ENCODE peak calls at places on chromosomes 5 and 9, in six cellular contexts. U is CD4-positive, alpha-beta T cell; X is PC-3; F is coronary artery; N is substantia nigra; V is IMR-90. C is an unnamed sample.
A peak's percentile ranks its signal among the peaks of the same experiment; 100 is the strongest.

GRCh38 chr9:8730618-8731017 is 931.0 kb upstream of the DMAC1 start:
- DNase-seq in F (no peak), N (no peak), V (no peak), U (no peak), X (no peak), C (no peak)

GRCh38 chr5:9523090-9523813 is 22.6 kb downstream of the SEMA5A start:
- DNase-seq in U (no peak), V (peak; percentile 53), X (peak; percentile 95), N (no peak), F (no peak), C (no peak)

GRCh38 chr5:11048760-11049159 is 287.7 kb upstream of the DAP start:
- DNase-seq in V (no peak), U (no peak), N (no peak), X (peak; percentile 64), F (no peak), C (no peak)

GRCh38 chr9:130989391-130989790 is 19.6 kb upstream of the LAMC3 start:
- DNase-seq in U (no peak), X (no peak), F (no peak), N (no peak), V (no peak), C (no peak)

GRCh38 chr5:107670927-107671741 is at the start of gene EFNA5:
- DNase-seq in U (no peak), N (no peak), F (peak; percentile 78), V (peak; percentile 46), X (peak; percentile 55), C (peak; percentile 53)

GRCh38 chr5:39148983-39149534 is 70.3 kb downstream of the FYB1 start:
- DNase-seq in U (no peak), X (peak; percentile 74), F (no peak), N (no peak), V (peak; percentile 24), C (no peak)

GRCh38 chr5:79974896-79975295 is 16.2 kb downstream of the MTX3 start:
- DNase-seq in F (no peak), X (peak; percentile 83), V (peak; percentile 77), U (no peak), N (no peak), C (no peak)

GRCh38 chr5:32173394-32174010 is 617 bp downstream of the GOLPH3 start:
- DNase-seq in U (peak; percentile 10), V (peak; percentile 52), X (peak; percentile 52), N (peak; percentile 56), F (no peak), C (peak; percentile 43)

GRCh38 chr5:27172708-27173107 is 134.3 kb upstream of the CDH9 start:
- DNase-seq in F (no peak), N (no peak), X (no peak), U (no peak), V (no peak), C (no peak)
- H3K27ac ChIP-seq in F (no peak overlapping the region), N (no peak overlapping the region), X (no peak overlapping the region), U (no peak overlapping the region), V (no peak overlapping the region), C (no peak overlapping the region)

GRCh38 chr9:124267271-124267807 is 9.6 kb downstream of the NEK6 start:
- DNase-seq in V (peak; percentile 85), X (peak; percentile 88), F (peak; percentile 80), N (peak; percentile 50), U (no peak), C (peak; percentile 61)
- H3K27ac ChIP-seq in V (peak overlapping the region; percentile 78), X (peak overlapping the region; percentile 86), F (peak overlapping the region; percentile 29), N (peak overlapping the region; percentile 38), U (no peak overlapping the region), C (peak overlapping the region; percentile 46)

DNA sequence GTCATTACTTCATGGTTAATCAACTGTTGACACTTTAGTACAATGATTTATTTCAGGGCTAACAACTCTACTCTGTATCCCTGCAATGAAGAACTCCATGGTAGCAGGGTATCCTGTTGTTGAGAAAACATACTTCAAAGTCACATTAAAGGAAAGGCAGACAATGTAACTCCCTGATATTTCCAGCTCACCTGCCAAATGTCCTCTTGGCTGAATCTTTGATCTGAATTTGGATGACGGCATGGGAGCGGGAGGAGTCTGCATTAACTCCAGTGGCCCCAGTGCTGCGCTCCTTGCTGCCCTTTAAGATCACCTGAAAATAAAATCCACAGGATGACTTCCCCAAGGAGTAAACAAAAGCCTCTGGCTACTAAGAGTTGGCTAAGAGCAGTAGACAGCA is 57.5 kb downstream of the KIF24 start:
- DNase-seq in N (no peak), X (no peak), V (no peak), F (no peak), U (no peak), C (no peak)
- H3K27ac ChIP-seq in N (no peak overlapping the region), X (no peak overlapping the region), V (no peak overlapping the region), F (no peak overlapping the region), U (no peak overlapping the region), C (no peak overlapping the region)

DNA sequence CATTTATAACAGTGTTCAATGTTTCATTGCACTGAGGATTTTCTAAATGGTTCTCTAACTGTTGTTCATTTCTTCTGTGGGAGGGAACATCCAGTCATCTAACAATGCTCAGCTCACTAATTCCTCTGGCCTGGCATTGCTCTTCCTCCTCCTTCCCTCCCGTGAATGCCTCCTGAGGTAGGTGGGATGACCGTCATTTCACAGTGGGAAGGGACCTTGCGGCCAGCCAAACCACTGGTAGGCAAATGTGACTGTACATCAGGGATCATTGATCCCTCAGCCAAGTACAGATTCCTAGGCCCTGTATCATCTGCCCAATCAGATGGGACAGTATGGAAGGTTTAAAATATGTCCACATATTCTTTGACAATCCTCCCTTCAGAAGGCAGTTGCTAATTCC is 23.7 kb upstream of the VDAC1 start:
- DNase-seq in N (no peak), U (no peak), X (no peak), F (no peak), V (no peak), C (no peak)
- H3K27ac ChIP-seq in N (no peak overlapping the region), U (no peak overlapping the region), X (peak overlapping the region; percentile 66), F (no peak overlapping the region), V (no peak overlapping the region), C (no peak overlapping the region)

GRCh38 chr5:67205981-67206380 is 9.4 kb upstream of the CD180 start:
- DNase-seq in V (no peak), N (no peak), F (no peak), X (no peak), U (no peak), C (no peak)

GRCh38 chr5:67209141-67209771 is 12.7 kb upstream of the CD180 start:
- DNase-seq in F (no peak), X (peak; percentile 85), V (peak; percentile 72), N (peak; percentile 66), U (peak; percentile 50), C (no peak)

GRCh38 chr5:67208403-67208802 is 11.8 kb upstream of the CD180 start:
- DNase-seq in F (no peak), X (no peak), N (no peak), U (no peak), V (no peak), C (no peak)

GRCh38 chr5:67204821-67205220 is 8.2 kb upstream of the CD180 start:
- DNase-seq in N (no peak), X (no peak), U (no peak), F (no peak), V (no peak), C (no peak)

GRCh38 chr5:67206381-67207328 is 10.1 kb upstream of the CD180 start:
- DNase-seq in N (no peak), V (peak; percentile 84), X (peak; percentile 97), F (no peak), U (peak; percentile 68), C (no peak)
- H3K27ac ChIP-seq in N (no peak overlapping the region), V (no peak overlapping the region), X (peak overlapping the region; percentile 92), F (no peak overlapping the region), U (peak overlapping the region; percentile 63), C (no peak overlapping the region)

GRCh38 chr5:181200816-181201215 is 4.2 kb downstream of the TRIM7 start:
- DNase-seq in X (no peak), V (no peak), U (no peak), F (no peak), N (no peak), C (no peak)

GRCh38 chr5:181203842-181204560 is 995 bp downstream of the TRIM7 start:
- DNase-seq in V (no peak), U (no peak), N (no peak), X (no peak), F (no peak), C (no peak)

GRCh38 chr5:181205402-181205734 is 372 bp upstream of the TRIM7 start:
- DNase-seq in U (no peak), X (no peak), F (no peak), V (no peak), N (no peak), C (no peak)

GRCh38 chr5:181204561-181205401 is at the start of gene TRIM7:
- DNase-seq in V (peak; percentile 20), U (no peak), F (no peak), N (no peak), X (peak; percentile 68), C (no peak)

GRCh38 chr5:181203093-181203711 is 1.8 kb downstream of the TRIM7 start:
- DNase-seq in V (peak; percentile 23), F (no peak), X (no peak), U (no peak), N (no peak), C (no peak)
- H3K27ac ChIP-seq in V (no peak overlapping the region), F (peak overlapping the region; percentile 14), X (no peak overlapping the region), U (no peak overlapping the region), N (no peak overlapping the region), C (no peak overlapping the region)

DNA sequence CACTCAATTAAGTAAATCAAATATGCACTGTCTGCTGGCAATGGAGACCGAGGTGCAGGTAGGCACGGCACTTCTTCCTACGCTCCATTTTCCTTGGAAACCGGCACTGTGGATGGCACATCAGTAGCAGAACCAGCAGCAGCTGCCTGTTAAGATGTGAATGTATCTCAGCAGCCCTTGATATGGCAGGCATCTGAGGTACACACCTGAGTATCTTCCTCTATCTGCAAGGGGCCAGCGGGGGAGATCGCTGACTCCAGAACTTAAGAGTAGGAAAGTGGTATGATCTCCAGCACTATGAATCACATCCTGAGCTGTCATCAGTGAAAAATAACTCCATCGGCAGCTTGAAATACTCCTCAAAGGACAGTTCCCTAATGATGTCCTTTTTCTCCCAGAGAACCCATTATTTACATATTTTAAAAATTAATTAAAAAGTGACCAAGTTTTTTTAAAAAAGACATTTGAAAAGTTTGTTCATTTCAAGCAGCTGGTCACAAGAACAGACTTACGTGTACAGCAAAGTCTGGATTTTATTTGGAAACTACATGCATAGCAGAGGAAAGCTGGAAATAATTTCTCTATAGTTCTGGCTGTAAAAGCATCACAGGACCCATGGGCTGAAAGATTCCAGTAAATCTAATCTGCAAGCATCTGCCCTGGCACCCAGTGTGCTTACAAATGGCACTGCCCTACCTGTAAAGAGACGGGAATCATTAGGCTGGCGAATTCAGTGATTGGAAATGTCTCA is 97.1 kb downstream of the ADAMTS12 start:
- DNase-seq in V (peak; percentile 62), N (no peak), F (no peak), X (peak; percentile 44), U (no peak), C (no peak)
- H3K27ac ChIP-seq in V (no peak overlapping the region), N (no peak overlapping the region), F (no peak overlapping the region), X (no peak overlapping the region), U (no peak overlapping the region), C (no peak overlapping the region)

DNA sequence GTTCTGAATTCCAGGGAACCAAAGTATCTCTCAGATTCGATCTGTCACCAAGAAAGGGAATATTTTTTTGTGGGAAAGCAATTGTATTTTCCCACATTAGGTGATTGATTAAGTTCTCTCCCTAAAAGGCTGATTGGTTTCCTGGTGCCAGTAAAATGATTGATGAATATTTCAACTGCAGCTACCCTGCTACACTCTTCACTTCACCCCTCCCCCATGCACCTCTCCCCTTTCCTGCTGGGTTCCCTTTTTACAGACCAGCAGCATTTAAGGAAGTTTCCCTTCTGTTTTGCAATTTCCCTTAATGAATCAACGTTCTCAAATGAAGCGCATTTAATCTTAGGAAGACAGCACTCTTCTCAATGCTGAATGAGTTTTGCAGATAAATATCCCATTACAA is 13.1 kb downstream of the NR6A1 start:
- DNase-seq in F (no peak), U (no peak), X (no peak), N (peak; percentile 15), V (no peak), C (no peak)
- H3K27ac ChIP-seq in F (no peak overlapping the region), U (no peak overlapping the region), X (no peak overlapping the region), N (no peak overlapping the region), V (no peak overlapping the region), C (no peak overlapping the region)